ENCODE peak calls at places on chromosomes 1 and 21, in six cellular contexts. G is A172, B is anterior cingulate cortex, Q is Right ventricle myocardium inferior, O is heart left ventricle, F is germinal center. H is an unnamed sample.

GRCh38 chr1:177862916-177863315 is 106.9 kb downstream of the SEC16B start:
- DNase-seq in Q (no peak), G (no peak), F (no peak), B (no peak), O (no peak), H (no peak)

GRCh38 chr1:246690100-246690499 is 34.1 kb upstream of the SCCPDH start:
- DNase-seq in G (no peak), F (no peak), Q (no peak), O (no peak), B (no peak), H (no peak)

GRCh38 chr1:226632922-226633351 is 84.4 kb downstream of the STUM start:
- DNase-seq in O (peak), Q (peak), F (peak), G (no peak), B (no peak), H (peak)

GRCh38 chr1:205991237-205991636 is 12.0 kb downstream of the RAB7B start:
- DNase-seq in G (no peak), F (no peak), O (no peak), B (no peak), Q (no peak), H (no peak)

GRCh38 chr1:167121375-167122120 is 27.7 kb downstream of the STYXL2 start:
- DNase-seq in O (peak), B (no peak), F (peak), Q (peak), G (peak), H (peak)

GRCh38 chr1:6554907-6555778 is at the start of gene TAS1R1:
- DNase-seq in O (no peak), F (no peak), G (no peak), B (no peak), Q (no peak), H (peak)

GRCh38 chr1:182237329-182237728 is 154.3 kb downstream of the GLUL start:
- DNase-seq in G (no peak), B (no peak), F (no peak), Q (no peak), O (no peak), H (no peak)

GRCh38 chr1:29924017-29924431 is 687.7 kb downstream of the PTPRU start:
- DNase-seq in B (no peak), O (no peak), Q (no peak), F (no peak), G (no peak), H (no peak)

GRCh38 chr1:217188280-217189235 is 442.3 kb downstream of the GPATCH2 start:
- DNase-seq in G (no peak), F (no peak), Q (no peak), B (no peak), O (peak), H (no peak)

GRCh38 chr1:94286864-94287437 is 49.6 kb upstream of the ARHGAP29 start:
- DNase-seq in O (no peak), F (no peak), B (no peak), Q (no peak), G (no peak), H (no peak)

GRCh38 chr1:11501491-11501897 is 22.5 kb downstream of the DISP3 start:
- DNase-seq in F (no peak), O (no peak), G (no peak), Q (no peak), B (no peak), H (peak)

GRCh38 chr1:54548389-54549044 is 489 bp downstream of the ACOT11 start:
- DNase-seq in Q (no peak), O (no peak), B (no peak), F (no peak), G (no peak), H (no peak)

GRCh38 chr1:75134939-75135828 is 996 bp downstream of the LHX8 start:
- DNase-seq in F (no peak), B (no peak), Q (peak), O (no peak), G (no peak), H (no peak)

GRCh38 chr1:25257176-25257575 is 9.9 kb upstream of the RSRP1 start:
- DNase-seq in G (no peak), F (no peak), B (no peak), Q (no peak), O (no peak), H (no peak)

GRCh38 chr21:45021428-45022347 is 52.7 kb upstream of the ADARB1 start:
- DNase-seq in B (no peak), F (no peak), G (no peak), Q (no peak), O (no peak), H (peak)

GRCh38 chr21:32306021-32306780 is 7.5 kb downstream of the MRAP start:
- DNase-seq in O (no peak), F (no peak), G (no peak), Q (no peak), B (no peak), H (no peak)

GRCh38 chr1:228935855-228936727 is 200.8 kb downstream of the RHOU start:
- DNase-seq in O (no peak), G (no peak), Q (no peak), B (no peak), F (no peak), H (no peak)

GRCh38 chr21:40685121-40685630 is 161.8 kb downstream of the DSCAM start:
- DNase-seq in B (no peak), F (no peak), G (no peak), Q (no peak), O (peak), H (no peak)

GRCh38 chr21:24208562-24209260 is 1398.6 kb downstream of the MRPL39 start:
- DNase-seq in B (no peak), F (no peak), G (no peak), O (no peak), Q (no peak), H (peak)

GRCh38 chr1:227934476-227935313 is 13.0 kb downstream of the WNT9A start:
- DNase-seq in Q (peak), F (no peak), G (peak), O (no peak), B (no peak), H (no peak)

H was measured in kidney.